ENCODE peak calls at places on chromosomes 16 and 17, in six cellular contexts. T, H, C, E, A and G are unnamed samples.

GRCh38 chr16:9328386-9328785 is 236.9 kb downstream of the HAPSTR1 start:
- DNase-seq in T (no peak), H (no peak), C (no peak), E (no peak), A (no peak), G (no peak)

GRCh38 chr16:15715221-15715620 is 65.2 kb downstream of the NDE1 start:
- DNase-seq in T (no peak), H (no peak), C (no peak), E (no peak), A (no peak), G (no peak)

GRCh38 chr17:29243792-29244191 is 2.9 kb upstream of the CRYBA1 start:
- DNase-seq in T (no peak), H (peak; percentile 35), C (no peak), E (no peak), A (no peak), G (peak; percentile 71)

GRCh38 chr17:6028294-6028693 is 41.9 kb upstream of the WSCD1 start:
- DNase-seq in T (no peak), H (no peak), C (no peak), E (no peak), A (no peak), G (no peak)

GRCh38 chr17:70091681-70092080 is 16.7 kb downstream of the KCNJ16 start:
- DNase-seq in T (no peak), H (no peak), C (no peak), E (no peak), A (no peak), G (no peak)

GRCh38 chr17:79942591-79943353 is 92.9 kb downstream of the TBC1D16 start:
- DNase-seq in T (no peak), H (peak; percentile 46), C (no peak), E (peak; percentile 29), A (peak; percentile 48), G (peak; percentile 52)

GRCh38 chr17:65750678-65751077 is 189.2 kb upstream of the AXIN2 start:
- DNase-seq in T (peak; percentile 52), H (peak; percentile 97), C (peak; percentile 63), E (peak; percentile 92), A (peak; percentile 22), G (peak; percentile 99)

GRCh38 chr17:21017861-21018260 is 24.9 kb downstream of the USP22 start:
- DNase-seq in T (no peak), H (no peak), C (no peak), E (no peak), A (no peak), G (no peak)

GRCh38 chr16:49417354-49417753 is 43.8 kb downstream of the C16orf78 start:
- DNase-seq in T (no peak), H (no peak), C (no peak), E (no peak), A (no peak), G (no peak)

GRCh38 chr16:66278111-66278531 is 88.4 kb upstream of the CDH5 start:
- DNase-seq in T (no peak), H (no peak), C (no peak), E (no peak), A (no peak), G (no peak)

GRCh38 chr17:71163813-71164122 is 957.1 kb upstream of the SOX9 start:
- DNase-seq in T (no peak), H (no peak), C (no peak), E (no peak), A (no peak), G (no peak)

GRCh38 chr16:56729351-56729735 is 586 bp upstream of the NUP93 start:
- DNase-seq in T (no peak), H (no peak), C (no peak), E (no peak), A (no peak), G (no peak)

GRCh38 chr17:49146620-49147306 is 14.2 kb downstream of the B4GALNT2 start:
- DNase-seq in T (no peak), H (peak; percentile 99), C (no peak), E (peak; percentile 94), A (no peak), G (peak; percentile 98)

GRCh38 chr16:278863-279366 is 1.5 kb upstream of the ARHGDIG start:
- DNase-seq in T (peak; percentile 10), H (peak; percentile 51), C (peak; percentile 26), E (peak; percentile 50), A (peak; percentile 46), G (peak; percentile 52)

GRCh38 chr17:1186923-1187771 is 7.4 kb upstream of the ABR start:
- DNase-seq in T (peak; percentile 72), H (peak; percentile 80), C (peak; percentile 69), E (peak; percentile 93), A (peak; percentile 80), G (peak; percentile 93)

GRCh38 chr17:40417258-40417608 is 463 bp downstream of the TOP2A start:
- DNase-seq in T (no peak), H (peak; percentile 12), C (no peak), E (no peak), A (no peak), G (peak; percentile 46)

GRCh38 chr17:41307647-41308046 is 1.5 kb downstream of the KRTAP16-1 start:
- DNase-seq in T (no peak), H (peak; percentile 79), C (peak; percentile 76), E (no peak), A (no peak), G (no peak)

GRCh38 chr17:76353004-76353598 is 615 bp downstream of the PRPSAP1 start:
- DNase-seq in T (no peak), H (no peak), C (no peak), E (no peak), A (peak; percentile 17), G (no peak)

GRCh38 chr17:29574732-29575510 is 6.4 kb downstream of the TP53I13 start:
- DNase-seq in T (no peak), H (no peak), C (no peak), E (no peak), A (no peak), G (no peak)

GRCh38 chr17:72175263-72175662 is 54.4 kb downstream of the SOX9 start:
- DNase-seq in T (no peak), H (no peak), C (no peak), E (no peak), A (no peak), G (no peak)

GRCh38 chr17:14791221-14791620 is 473.9 kb downstream of the PMP22 start:
- DNase-seq in T (no peak), H (no peak), C (no peak), E (no peak), A (no peak), G (no peak)